ENCODE peak calls at places on chromosomes 2 and 18, in nine cellular contexts. A is sciatic nerve; R is EL; S is KG1; Y is HT1080; D is stimulated activated CD8-positive, alpha-beta memory T cell treated with anti-CD3 and anti-CD28 coated beads, Interleukin-15, amount 100 ng/mL, for 24 hours; G is Panc1; Q is gastrocnemius medialis; P is CD4-positive, alpha-beta T cell. U is an unnamed sample.

GRCh38 chr2:105418527-105418926 is 19.7 kb upstream of the FHL2 start:
- DNase-seq in R (no peak), P (no peak), Y (no peak), S (no peak), A (no peak), G (no peak), D (no peak), Q (no peak), U (no peak)

GRCh38 chr18:48924621-48925601 is 25.9 kb downstream of the SMAD7 start:
- DNase-seq in S (no peak), Q (no peak), A (no peak), D (no peak), R (no peak), P (no peak), G (no peak), Y (no peak), U (no peak)

GRCh38 chr2:100852999-100853908 is 33.3 kb downstream of the NPAS2 start:
- DNase-seq in P (no peak), S (no peak), A (no peak), R (no peak), G (no peak), D (no peak), Y (no peak), Q (no peak), U (peak)

GRCh38 chr2:162636206-162636728 is 202.3 kb downstream of the KCNH7 start:
- DNase-seq in Q (no peak), D (no peak), A (no peak), P (no peak), Y (no peak), R (no peak), S (no peak), G (no peak), U (no peak)

GRCh38 chr2:225998653-225999052 is 599.1 kb downstream of the NYAP2 start:
- DNase-seq in D (no peak), Q (no peak), Y (peak), P (no peak), A (no peak), S (no peak), G (no peak), R (peak), U (no peak)

GRCh38 chr2:71989671-71990070 is 158.0 kb downstream of the CYP26B1 start:
- DNase-seq in D (no peak), R (no peak), Q (no peak), G (no peak), A (no peak), Y (no peak), P (no peak), S (no peak), U (no peak)

GRCh38 chr2:69211111-69211510 is 175.9 kb downstream of the GFPT1 start:
- DNase-seq in D (no peak), Y (no peak), A (no peak), S (no peak), P (no peak), Q (no peak), R (no peak), G (no peak), U (no peak)

GRCh38 chr2:176161817-176162626 is 4.9 kb downstream of the HOXD3 start:
- DNase-seq in P (no peak), A (no peak), G (no peak), R (peak), Q (no peak), D (no peak), Y (no peak), S (no peak), U (no peak)

GRCh38 chr18:44945847-44946490 is 265.3 kb downstream of the SETBP1 start:
- DNase-seq in D (no peak), Y (no peak), A (no peak), R (no peak), Q (no peak), P (no peak), G (no peak), S (no peak), U (no peak)